ENCODE peak calls at places on chromosome 9, in nine cellular contexts. H, T, E, V, A, B, S, M and P are unnamed samples. For H3K36me3, the result is how much of the 10 kb centered on the place peaks cover.

GRCh38 chr9:131478421-131478868 is 24.3 kb upstream of the POMT1 start:
- DNase-seq in H (no peak), T (no peak), E (peak), V (peak), A (no peak), B (peak), S (peak), M (peak), P (peak)

GRCh38 chr9:129822825-129823162 is 1.1 kb downstream of the TOR1A start:
- DNase-seq in H (no peak), T (no peak), E (no peak), V (no peak), A (no peak), B (no peak), S (no peak), M (no peak), P (no peak)

GRCh38 chr9:27204578-27204977 is 92.4 kb downstream of the EQTN start:
- DNase-seq in H (no peak), T (no peak), E (no peak), V (no peak), A (no peak), B (no peak), S (no peak), M (no peak), P (no peak)

GRCh38 chr9:133582501-133583045 is 26.6 kb downstream of the FAM163B start:
- DNase-seq in H (no peak), T (no peak), E (no peak), V (no peak), A (no peak), B (no peak), S (no peak), M (no peak), P (no peak)

GRCh38 chr9:133604214-133604613 is 5.0 kb downstream of the FAM163B start:
- DNase-seq in H (no peak), T (no peak), E (no peak), V (no peak), A (no peak), B (peak), S (peak), M (peak), P (no peak)

GRCh38 chr9:132412089-132412488 is 2.1 kb downstream of the CFAP77 start:
- DNase-seq in H (no peak), T (no peak), E (no peak), V (no peak), A (no peak), B (no peak), S (peak), M (peak), P (no peak)

GRCh38 chr9:14358523-14358922 is 44.6 kb upstream of the NFIB start:
- DNase-seq in H (no peak), T (no peak), E (no peak), V (no peak), A (no peak), B (no peak), S (no peak), M (no peak), P (no peak)

GRCh38 chr9:24245988-24246387 is 299.7 kb downstream of the IZUMO3 start:
- DNase-seq in H (no peak), T (no peak), E (no peak), V (no peak), A (no peak), B (no peak), S (peak), M (peak), P (no peak)

GRCh38 chr9:119026120-119026519 is 343.1 kb downstream of the BRINP1 start:
- DNase-seq in H (no peak), T (peak), E (peak), V (peak), A (no peak), B (peak), S (peak), M (no peak), P (no peak)

GRCh38 chr9:6459718-6460117 is 46.7 kb downstream of the UHRF2 start:
- DNase-seq in H (no peak), T (no peak), E (no peak), V (no peak), A (no peak), B (no peak), S (no peak), M (no peak), P (no peak)

GRCh38 chr9:1709347-1709746 is 305.8 kb upstream of the SMARCA2 start:
- DNase-seq in H (no peak), T (no peak), E (no peak), V (no peak), A (no peak), B (no peak), S (peak), M (no peak), P (peak)

DNA sequence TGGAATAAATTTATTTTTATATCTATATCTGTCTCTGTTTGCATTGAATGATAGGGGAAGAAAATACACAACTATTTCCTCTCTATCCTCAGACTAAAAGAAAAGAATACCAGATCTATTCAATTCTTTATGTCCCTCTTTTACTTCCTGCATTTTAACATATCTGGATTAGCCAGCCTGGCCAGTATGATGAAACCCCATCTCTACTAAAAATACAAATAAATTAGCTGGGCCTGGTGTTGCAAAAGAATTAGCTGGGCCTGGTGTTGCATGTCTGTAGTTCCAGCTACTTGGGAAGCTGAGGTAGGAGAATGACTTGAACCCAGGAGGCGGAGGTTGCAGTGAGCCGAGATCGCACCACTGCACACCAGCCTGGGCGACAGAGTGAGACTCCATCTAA is 182.0 kb downstream of the LURAP1L start:
- DNase-seq in H (no peak), T (no peak), E (no peak), V (no peak), A (no peak), B (no peak), S (no peak), M (no peak), P (no peak)
- H3K27ac ChIP-seq in H (no peak), T (no peak), E (no peak), V (no peak), A (no peak), B (no peak), S (no peak), M (no peak), P (no peak)

GRCh38 chr9:97668485-97668884 is 28.7 kb downstream of the XPA start:
- DNase-seq in H (no peak), T (no peak), E (no peak), V (no peak), A (no peak), B (no peak), S (no peak), M (no peak), P (no peak)

GRCh38 chr9:97666907-97667686 is 30.0 kb downstream of the XPA start:
- DNase-seq in H (no peak), T (no peak), E (no peak), V (no peak), A (no peak), B (no peak), S (no peak), M (no peak), P (no peak)

GRCh38 chr9:97660847-97661246 is 27.2 kb downstream of the NCBP1 start:
- DNase-seq in H (no peak), T (no peak), E (no peak), V (no peak), A (no peak), B (no peak), S (no peak), M (no peak), P (no peak)

GRCh38 chr9:97670586-97670985 is 26.6 kb downstream of the XPA start:
- DNase-seq in H (no peak), T (no peak), E (no peak), V (no peak), A (no peak), B (no peak), S (no peak), M (no peak), P (no peak)

GRCh38 chr9:97665742-97666141 is 31.4 kb downstream of the XPA start:
- DNase-seq in H (no peak), T (no peak), E (no peak), V (no peak), A (no peak), B (no peak), S (no peak), M (no peak), P (no peak)
- H3K36me3 ChIP-seq in H (half or more), T (under half), E (half or more), V (under half), A (under half), B (under half), S (half or more), M (half or more), P (under half)

GRCh38 chr9:136665704-136666363 is 3.1 kb downstream of the EGFL7 start:
- DNase-seq in H (no peak), T (no peak), E (no peak), V (peak), A (no peak), B (no peak), S (no peak), M (peak), P (no peak)
- H3K4me3 ChIP-seq in H (peak), T (peak), E (peak), V (no peak), A (peak), B (no peak), S (peak), M (peak), P (peak)

DNA sequence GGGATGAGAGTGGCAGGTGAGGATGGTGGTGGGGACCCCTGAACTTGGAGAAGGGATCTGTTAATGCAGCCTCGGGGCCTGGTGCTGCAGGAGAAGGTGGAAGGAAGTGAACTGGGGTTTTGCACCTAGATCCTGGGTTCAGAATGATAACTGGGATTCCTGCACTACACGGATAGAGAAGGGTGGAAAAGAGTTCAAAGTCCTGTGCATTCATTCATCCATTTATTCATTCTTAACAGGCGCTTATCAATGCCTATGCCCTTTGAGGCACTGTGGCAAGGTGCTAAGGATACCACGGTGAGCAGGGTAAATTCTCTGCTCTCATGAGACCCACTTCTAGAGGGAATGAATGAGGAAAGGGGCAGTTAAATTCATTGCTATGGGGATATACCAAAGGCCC is 41.7 kb upstream of the TJP2 start:
- DNase-seq in H (no peak), T (no peak), E (no peak), V (no peak), A (no peak), B (no peak), S (no peak), M (no peak), P (peak)
- H3K27ac ChIP-seq in H (no peak), T (peak), E (peak), V (no peak), A (no peak), B (no peak), S (no peak), M (no peak), P (peak)

GRCh38 chr9:136385015-136385414 is 11.5 kb upstream of the CARD9 start:
- DNase-seq in H (no peak), T (no peak), E (no peak), V (no peak), A (no peak), B (no peak), S (no peak), M (no peak), P (no peak)
- H3K36me3 ChIP-seq in H (half or more), T (under half), E (half or more), V (under half), A (under half), B (under half), S (half or more), M (under half), P (under half)

DNA sequence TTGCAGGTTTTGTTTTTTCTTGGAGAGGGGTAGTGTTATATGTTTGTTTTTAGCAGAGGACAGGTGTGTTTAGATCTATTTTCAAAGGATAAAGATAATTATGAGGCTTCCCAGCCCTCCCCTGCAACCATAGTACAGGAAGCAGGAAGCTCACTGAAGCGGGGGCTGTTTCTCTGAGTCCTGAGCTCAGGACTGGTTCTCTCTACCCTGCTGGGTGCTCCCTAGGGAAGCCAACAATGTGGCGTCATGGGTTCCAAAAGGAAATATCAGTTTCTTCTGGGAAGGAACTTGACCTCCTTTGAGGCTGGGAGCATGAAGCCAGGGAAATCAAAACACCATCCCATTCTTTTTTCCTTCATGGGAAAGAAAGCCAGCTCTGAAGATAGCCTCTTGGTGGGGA is 62.2 kb downstream of the RAD23B start:
- DNase-seq in H (no peak), T (no peak), E (no peak), V (no peak), A (no peak), B (no peak), S (no peak), M (no peak), P (no peak)
- H3K4me3 ChIP-seq in H (no peak), T (no peak), E (no peak), V (no peak), A (no peak), B (no peak), S (no peak), M (no peak), P (no peak)